ENCODE peak calls at places on chromosomes 3 and 15, in nine cellular contexts. Z is effector memory CD4-positive, alpha-beta T cell; F is aorta; B is brain microvascular endothelial cell; N is ovary; I is CD4-positive, alpha-beta memory T cell; J is heart right ventricle; M is tibial nerve; Q is CD8-positive, alpha-beta memory T cell. S is an unnamed sample.

GRCh38 chr3:155528579-155528978 is 216.3 kb downstream of the PLCH1 start:
- DNase-seq in Z (no peak), F (no peak), B (no peak), N (no peak), I (no peak), J (no peak), M (no peak), Q (no peak), S (no peak)

GRCh38 chr15:33292718-33293307 is 18.0 kb upstream of the RYR3 start:
- DNase-seq in Z (peak; percentile 0), F (no peak), B (peak; percentile 62), N (peak; percentile 42), I (peak; percentile 5), J (peak; percentile 42), M (peak; percentile 76), Q (peak; percentile 5), S (peak; percentile 44)

GRCh38 chr15:60352525-60352924 is 45.3 kb downstream of the ANXA2 start:
- DNase-seq in Z (no peak), F (no peak), B (no peak), N (no peak), I (no peak), J (no peak), M (no peak), Q (no peak), S (no peak)

GRCh38 chr15:34271493-34271892 is 46.7 kb downstream of the EMC4 start:
- DNase-seq in Z (no peak), F (no peak), B (peak; percentile 63), N (no peak), I (no peak), J (no peak), M (no peak), Q (no peak), S (no peak)

GRCh38 chr3:155983834-155984474 is 113.5 kb downstream of the GMPS start:
- DNase-seq in Z (no peak), F (no peak), B (no peak), N (no peak), I (no peak), J (no peak), M (no peak), Q (no peak), S (no peak)

GRCh38 chr3:151733613-151734012 is at the start of gene AADACL2:
- DNase-seq in Z (no peak), F (no peak), B (no peak), N (no peak), I (no peak), J (no peak), M (no peak), Q (no peak), S (no peak)

GRCh38 chr3:146503459-146504202 is 34.3 kb upstream of the PLSCR2 start:
- DNase-seq in Z (no peak), F (peak; percentile 62), B (peak; percentile 97), N (no peak), I (no peak), J (no peak), M (no peak), Q (no peak), S (peak; percentile 65)

GRCh38 chr15:85871545-85871944 is 76.8 kb upstream of the KLHL25 start:
- DNase-seq in Z (no peak), F (no peak), B (no peak), N (no peak), I (no peak), J (no peak), M (no peak), Q (no peak), S (no peak)

GRCh38 chr3:147940846-147941245 is 531.7 kb downstream of the ZIC1 start:
- DNase-seq in Z (no peak), F (no peak), B (no peak), N (no peak), I (no peak), J (no peak), M (no peak), Q (no peak), S (no peak)

GRCh38 chr3:147945968-147946519 is 536.9 kb downstream of the ZIC1 start:
- DNase-seq in Z (no peak), F (no peak), B (peak; percentile 96), N (no peak), I (no peak), J (peak; percentile 20), M (peak; percentile 48), Q (no peak), S (no peak)

GRCh38 chr3:147941984-147942383 is 532.8 kb downstream of the ZIC1 start:
- DNase-seq in Z (no peak), F (no peak), B (no peak), N (no peak), I (no peak), J (no peak), M (no peak), Q (no peak), S (no peak)

GRCh38 chr3:147940400-147940799 is 531.2 kb downstream of the ZIC1 start:
- DNase-seq in Z (no peak), F (no peak), B (no peak), N (no peak), I (no peak), J (no peak), M (no peak), Q (no peak), S (no peak)

GRCh38 chr3:147943265-147943945 is 534.2 kb downstream of the ZIC1 start:
- DNase-seq in Z (no peak), F (no peak), B (peak; percentile 89), N (no peak), I (no peak), J (no peak), M (no peak), Q (no peak), S (no peak)
- H3K27ac ChIP-seq in Z (no peak overlapping the region), F (no peak overlapping the region), B (peak overlapping the region; percentile 98), N (no peak overlapping the region), I (no peak overlapping the region), J (no peak overlapping the region), M (peak overlapping the region; percentile 89), Q (no peak overlapping the region), S (no peak overlapping the region)

GRCh38 chr3:186975726-186976125 is 45.4 kb downstream of the ST6GAL1 start:
- DNase-seq in Z (no peak), F (no peak), B (no peak), N (no peak), I (no peak), J (no peak), M (no peak), Q (no peak), S (no peak)
- H3K36me3 ChIP-seq in Z (peaks cover 59% of the 10 kb centered on the region), F (no peaks in the 10 kb centered on the region), B (no peaks in the 10 kb centered on the region), N (no peaks in the 10 kb centered on the region), I (peaks cover 70% of the 10 kb centered on the region), J (no peaks in the 10 kb centered on the region), M (peaks cover 27% of the 10 kb centered on the region), Q (peaks cover 51% of the 10 kb centered on the region), S (no peaks in the 10 kb centered on the region)

GRCh38 chr3:14791343-14791945 is 27.3 kb upstream of the FGD5 start:
- DNase-seq in Z (peak; percentile 45), F (peak; percentile 86), B (peak; percentile 37), N (peak; percentile 64), I (peak; percentile 39), J (peak; percentile 79), M (peak; percentile 73), Q (peak; percentile 40), S (peak; percentile 76)

GRCh38 chr3:14795996-14796395 is 22.8 kb upstream of the FGD5 start:
- DNase-seq in Z (no peak), F (peak; percentile 3), B (no peak), N (no peak), I (no peak), J (no peak), M (no peak), Q (no peak), S (no peak)

GRCh38 chr3:14793126-14793857 is 25.5 kb upstream of the FGD5 start:
- DNase-seq in Z (no peak), F (peak; percentile 77), B (no peak), N (peak; percentile 52), I (no peak), J (peak; percentile 70), M (no peak), Q (no peak), S (no peak)

GRCh38 chr3:14792691-14793121 is 26.1 kb upstream of the FGD5 start:
- DNase-seq in Z (no peak), F (peak; percentile 70), B (no peak), N (no peak), I (no peak), J (no peak), M (no peak), Q (no peak), S (no peak)

GRCh38 chr3:14793858-14794234 is 24.9 kb upstream of the FGD5 start:
- DNase-seq in Z (no peak), F (no peak), B (no peak), N (no peak), I (no peak), J (no peak), M (no peak), Q (no peak), S (no peak)
- H3K27ac ChIP-seq in Z (no peak overlapping the region), F (no peak overlapping the region), B (no peak overlapping the region), N (peak overlapping the region; percentile 68), I (no peak overlapping the region), J (peak overlapping the region; percentile 56), M (peak overlapping the region; percentile 70), Q (no peak overlapping the region), S (peak overlapping the region; percentile 13)

GRCh38 chr3:129433565-129433964 is 5.1 kb upstream of the EFCAB12 start:
- DNase-seq in Z (no peak), F (no peak), B (no peak), N (no peak), I (no peak), J (no peak), M (no peak), Q (no peak), S (no peak)

GRCh38 chr3:129432036-129432435 is 3.6 kb upstream of the EFCAB12 start:
- DNase-seq in Z (no peak), F (no peak), B (no peak), N (no peak), I (no peak), J (no peak), M (no peak), Q (no peak), S (no peak)

GRCh38 chr3:129432671-129433070 is 4.2 kb upstream of the EFCAB12 start:
- DNase-seq in Z (no peak), F (no peak), B (no peak), N (no peak), I (no peak), J (no peak), M (no peak), Q (no peak), S (no peak)

GRCh38 chr3:129435367-129435766 is 4.4 kb downstream of the MBD4 start:
- DNase-seq in Z (no peak), F (no peak), B (no peak), N (no peak), I (no peak), J (no peak), M (no peak), Q (no peak), S (no peak)

GRCh38 chr3:129434140-129434539 is 5.6 kb downstream of the MBD4 start:
- DNase-seq in Z (no peak), F (no peak), B (no peak), N (no peak), I (no peak), J (no peak), M (no peak), Q (no peak), S (no peak)
- H3K36me3 ChIP-seq in Z (peaks cover 53% of the 10 kb centered on the region), F (peaks cover 9% of the 10 kb centered on the region), B (peaks cover 22% of the 10 kb centered on the region), N (no peaks in the 10 kb centered on the region), I (peaks cover 48% of the 10 kb centered on the region), J (peaks cover 4% of the 10 kb centered on the region), M (peaks cover 71% of the 10 kb centered on the region), Q (peaks cover 38% of the 10 kb centered on the region), S (no peaks in the 10 kb centered on the region)